ENCODE peak calls at places on chromosomes 1 and 21, in five cellular contexts. K, L, V, Y and W are unnamed samples.
A peak's percentile ranks its signal among the peaks of the same experiment; 100 is the strongest.

GRCh38 chr1:194104247-194104844 is 917.9 kb upstream of the B3GALT2 start:
- DNase-seq in L (no peak), K (no peak), Y (no peak), V (no peak), W (peak; percentile 19)

GRCh38 chr21:33976082-33976979 is 60.7 kb upstream of the ATP5PO start:
- DNase-seq in Y (peak; percentile 98), L (peak; percentile 18), V (no peak), K (peak; percentile 94), W (peak; percentile 68)

GRCh38 chr1:156859523-156860112 is 701 bp upstream of the INSRR start:
- DNase-seq in V (no peak), Y (peak; percentile 35), K (peak; percentile 55), L (peak; percentile 8), W (no peak)

GRCh38 chr1:153922076-153922837 is 515 bp downstream of the GATAD2B start:
- DNase-seq in V (no peak), K (peak; percentile 58), L (peak; percentile 7), Y (peak; percentile 67), W (peak; percentile 82)

GRCh38 chr1:46203738-46204405 is 738 bp downstream of the LURAP1 start:
- DNase-seq in L (no peak), K (peak; percentile 34), V (no peak), Y (no peak), W (no peak)

GRCh38 chr1:17098440-17099317 is 20.6 kb downstream of the PADI2 start:
- DNase-seq in K (peak; percentile 50), L (no peak), Y (no peak), V (no peak), W (no peak)

GRCh38 chr1:210232524-210233215 is at the start of gene SERTAD4:
- DNase-seq in K (peak; percentile 68), V (peak; percentile 23), Y (peak; percentile 94), L (peak; percentile 86), W (peak; percentile 79)

GRCh38 chr1:20440785-20441200 is 45.2 kb downstream of the CAMK2N1 start:
- DNase-seq in K (peak; percentile 70), Y (peak; percentile 69), V (peak; percentile 77), L (peak; percentile 46), W (peak; percentile 47)

GRCh38 chr1:20678599-20678998 is 17.4 kb upstream of the DDOST start:
- DNase-seq in Y (no peak), K (no peak), L (no peak), V (no peak), W (no peak)

GRCh38 chr1:213186168-213186567 is 135.1 kb downstream of the RPS6KC1 start:
- DNase-seq in Y (no peak), L (no peak), V (no peak), K (no peak), W (no peak)

GRCh38 chr1:216805233-216805632 is 82.0 kb upstream of the ESRRG start:
- DNase-seq in K (no peak), L (no peak), Y (no peak), V (no peak), W (no peak)

GRCh38 chr1:179743679-179744400 is 749 bp downstream of the FAM163A start:
- DNase-seq in Y (no peak), K (peak; percentile 19), L (no peak), V (no peak), W (peak; percentile 30)

GRCh38 chr21:39867198-39867650 is at the start of gene PCP4:
- DNase-seq in K (peak; percentile 40), L (peak; percentile 28), Y (peak; percentile 74), V (peak; percentile 27), W (peak; percentile 83)

GRCh38 chr1:59500970-59501742 is 204.3 kb downstream of the FGGY start:
- DNase-seq in K (no peak), V (no peak), L (no peak), Y (no peak), W (no peak)

GRCh38 chr1:34549199-34549598 is 205.6 kb upstream of the GJB5 start:
- DNase-seq in K (peak; percentile 26), L (peak; percentile 9), V (peak; percentile 10), Y (peak; percentile 53), W (peak; percentile 62)

GRCh38 chr21:16551101-16551695 is 821.4 kb downstream of the USP25 start:
- DNase-seq in L (no peak), K (peak; percentile 23), Y (peak; percentile 28), V (no peak), W (no peak)

GRCh38 chr1:18128298-18128697 is 20.7 kb downstream of the IGSF21 start:
- DNase-seq in K (no peak), V (no peak), L (no peak), Y (no peak), W (peak; percentile 76)

GRCh38 chr1:53600486-53600885 is 138.5 kb downstream of the GLIS1 start:
- DNase-seq in K (no peak), V (no peak), Y (no peak), L (no peak), W (no peak)
- H2AFZ ChIP-seq in K (no peak overlapping the region), V (no peak overlapping the region), Y (no peak overlapping the region), L (no peak overlapping the region), W (no peak overlapping the region)

GRCh38 chr1:2124446-2125198 is 70.0 kb downstream of the FAAP20 start:
- DNase-seq in V (no peak), K (peak; percentile 39), Y (peak; percentile 18), L (no peak), W (no peak)

GRCh38 chr1:2128189-2128901 is 66.2 kb downstream of the FAAP20 start:
- DNase-seq in K (no peak), L (no peak), Y (no peak), V (no peak), W (no peak)

GRCh38 chr1:2126331-2127180 is 68.0 kb downstream of the FAAP20 start:
- DNase-seq in L (no peak), K (no peak), Y (no peak), V (no peak), W (no peak)

GRCh38 chr1:2127181-2128145 is 67.1 kb downstream of the FAAP20 start:
- DNase-seq in K (no peak), V (no peak), L (no peak), Y (no peak), W (no peak)

GRCh38 chr1:2125375-2126211 is 69.0 kb downstream of the FAAP20 start:
- DNase-seq in L (no peak), Y (no peak), K (no peak), V (no peak), W (no peak)
- TF ChIP-seq EZH2 in L (no peak), Y (no peak), K (no peak), V (no peak), W (no peak)

DNA sequence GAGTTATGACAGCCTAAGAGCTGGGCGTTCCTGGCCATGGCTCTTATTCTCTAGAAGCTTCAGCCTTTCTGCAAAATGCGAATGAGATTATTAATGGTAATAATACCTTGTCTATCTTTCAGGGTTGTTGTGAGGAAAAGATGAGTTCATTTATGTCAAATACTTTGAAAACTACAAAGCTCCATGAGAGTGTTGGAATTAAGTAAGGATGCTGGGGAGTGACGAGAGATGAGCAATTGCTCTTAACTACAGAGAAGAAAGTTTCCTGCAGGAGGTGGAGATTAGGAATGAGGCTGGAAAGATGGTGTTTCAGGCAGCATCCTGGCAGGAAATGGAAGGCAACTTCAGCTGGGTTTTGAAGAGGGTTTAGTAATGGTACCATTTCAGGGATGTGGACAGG is 124.2 kb downstream of the CACNA1E start:
- DNase-seq in L (no peak), K (no peak), Y (no peak), V (no peak), W (no peak)
- H3K9me2 ChIP-seq in L (no peaks in the 10 kb centered on the region), K (no peaks in the 10 kb centered on the region), Y (no peaks in the 10 kb centered on the region), V (no peaks in the 10 kb centered on the region), W (no peaks in the 10 kb centered on the region)

GRCh38 chr21:36241717-36242116 is 78.3 kb upstream of the MORC3 start:
- DNase-seq in V (no peak), Y (no peak), L (no peak), K (no peak), W (no peak)
- H2AFZ ChIP-seq in V (no peak overlapping the region), Y (no peak overlapping the region), L (no peak overlapping the region), K (no peak overlapping the region), W (no peak overlapping the region)

GRCh38 chr1:145918144-145918991 is at the start of gene PEX11B:
- DNase-seq in L (peak; percentile 83), V (peak; percentile 75), K (peak; percentile 92), Y (peak; percentile 86), W (peak; percentile 92)
- TF ChIP-seq EZH2 in L (no peak), V (no peak), K (no peak), Y (no peak), W (no peak)